ENCODE peak calls at places on chromosomes 13 and 19, in seven cellular contexts. N is pancreas; C is brain microvascular endothelial cell; Y is trophoblast cell; I is CD8-positive, alpha-beta T cell; V is heart left ventricle; T is CD4-positive, CD25-positive, alpha-beta regulatory T cell. P is an unnamed sample.

GRCh38 chr19:5949792-5950305 is 28.1 kb downstream of the RANBP3 start:
- DNase-seq in V (peak), I (no peak), C (no peak), Y (no peak), T (peak), N (no peak), P (no peak)

GRCh38 chr13:30618186-30618937 is 642 bp downstream of the USPL1 start:
- DNase-seq in C (no peak), V (peak), Y (peak), T (no peak), N (peak), I (no peak), P (no peak)

GRCh38 chr19:3503036-3503572 is 2.6 kb upstream of the DOHH start:
- DNase-seq in T (no peak), I (no peak), V (no peak), N (no peak), C (no peak), Y (no peak), P (no peak)

GRCh38 chr19:43501661-43502418 is 2.7 kb downstream of the PHLDB3 start:
- DNase-seq in V (no peak), T (no peak), N (no peak), C (no peak), I (no peak), Y (no peak), P (no peak)

GRCh38 chr19:46466536-46467199 is 4.7 kb downstream of the PNMA8A start:
- DNase-seq in V (no peak), Y (no peak), I (no peak), N (no peak), T (no peak), C (peak), P (no peak)

GRCh38 chr13:20505405-20506366 is 20.0 kb downstream of the CRYL1 start:
- DNase-seq in T (no peak), Y (peak), V (no peak), N (no peak), I (no peak), C (no peak), P (no peak)

GRCh38 chr13:60572003-60572792 is 175.2 kb downstream of the TDRD3 start:
- DNase-seq in N (no peak), Y (no peak), C (peak), V (no peak), T (no peak), I (no peak), P (no peak)

GRCh38 chr13:49683489-49683888 is 7.8 kb downstream of the EBPL start:
- DNase-seq in V (no peak), C (no peak), Y (no peak), T (no peak), N (no peak), I (no peak), P (no peak)

GRCh38 chr13:41652735-41653361 is 195.5 kb downstream of the RGCC start:
- DNase-seq in T (peak), C (no peak), Y (peak), V (no peak), N (no peak), I (peak), P (peak)

GRCh38 chr13:25928941-25929505 is 122.8 kb downstream of the SHISA2 start:
- DNase-seq in C (peak), I (no peak), T (no peak), Y (no peak), N (no peak), V (no peak), P (no peak)

GRCh38 chr19:42683917-42684513 is 56.3 kb downstream of the PSG3 start:
- DNase-seq in N (no peak), C (peak), T (no peak), I (no peak), Y (peak), V (no peak), P (no peak)

GRCh38 chr13:87736849-87737400 is 65.8 kb downstream of the SLITRK5 start:
- DNase-seq in T (no peak), C (no peak), I (no peak), V (no peak), Y (no peak), N (no peak), P (no peak)

GRCh38 chr19:798415-799075 is 1.3 kb downstream of the PTBP1 start:
- DNase-seq in T (peak), N (peak), I (no peak), Y (peak), C (no peak), V (peak), P (peak)

GRCh38 chr19:41541990-41542584 is 33.9 kb upstream of the CEACAM21 start:
- DNase-seq in V (peak), C (peak), T (peak), Y (peak), I (peak), N (no peak), P (peak)

DNA sequence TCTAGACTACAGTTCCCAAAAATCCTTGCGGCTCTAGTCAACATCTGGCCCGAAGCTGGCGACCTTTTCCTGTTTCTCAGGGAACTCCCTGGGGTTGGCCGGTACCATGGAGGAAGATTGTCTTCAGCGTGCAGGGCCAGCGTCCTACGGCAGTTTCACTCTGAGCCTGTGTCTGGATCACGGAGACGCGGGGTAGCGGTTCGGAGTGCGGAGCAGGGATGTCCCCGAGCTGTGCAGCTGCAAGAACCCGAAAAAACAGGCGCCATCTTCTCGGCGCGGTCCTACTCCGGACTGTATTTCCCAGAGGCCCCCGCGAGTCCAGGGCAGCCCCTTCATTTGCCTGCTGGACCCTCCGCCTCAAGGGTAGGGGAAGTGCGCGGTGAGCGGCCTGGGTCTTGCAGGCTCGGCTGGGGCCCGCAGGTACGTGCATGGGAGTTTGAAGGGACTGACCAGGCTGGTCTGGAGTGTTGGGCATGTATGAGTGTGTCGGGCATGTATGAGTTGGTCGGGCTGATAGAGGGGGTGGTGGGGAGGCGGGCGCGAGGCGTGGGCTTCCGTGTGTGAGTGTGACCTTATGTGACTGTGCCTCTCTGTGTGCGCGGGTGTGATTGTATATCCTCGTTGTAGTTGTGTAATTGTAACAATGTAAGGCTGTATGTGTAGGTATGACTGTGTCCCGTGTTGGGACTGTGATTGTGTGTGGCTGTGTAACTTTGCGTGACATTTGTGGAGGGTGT is at the start of gene ZNF383:
- DNase-seq in C (peak), I (peak), T (peak), Y (peak), V (peak), N (peak), P (peak)
- H3K27ac ChIP-seq in C (peak), I (peak), T (peak), Y (peak), V (peak), N (peak), P (peak)

GRCh38 chr13:80297094-80297493 is 43.8 kb downstream of the SPRY2 start:
- DNase-seq in V (no peak), C (no peak), I (no peak), Y (no peak), N (no peak), T (no peak), P (no peak)
- H3K4me3 ChIP-seq in V (no peak), C (no peak), I (no peak), Y (no peak), N (no peak), T (no peak), P (no peak)

GRCh38 chr13:74026753-74027152 is 107.5 kb downstream of the KLF12 start:
- DNase-seq in I (peak), V (no peak), N (no peak), Y (no peak), C (peak), T (peak), P (peak)
- H3K27ac ChIP-seq in I (peak), V (no peak), N (no peak), Y (no peak), C (no peak), T (peak), P (peak)

GRCh38 chr13:106752584-106753202 is 184.8 kb upstream of the ARGLU1 start:
- DNase-seq in C (no peak), Y (no peak), V (no peak), T (no peak), I (no peak), N (no peak), P (no peak)
- H3K4me3 ChIP-seq in C (no peak), Y (no peak), V (no peak), T (no peak), I (no peak), N (no peak), P (no peak)

P was measured in naive thymus-derived CD4-positive, alpha-beta T cell.